ENCODE peak calls at places on chromosomes 16 and 17, in nine cellular contexts. T is left lung; R is effector memory CD4-positive, alpha-beta T cell; B is GM12878; E is OCI-LY7; I is GM23248; C is lung; P is Peyer's patch; N is PC-3. J is an unnamed sample.

GRCh38 chr16:63426275-63426870 is 1390.1 kb upstream of the CDH8 start:
- DNase-seq in T (no peak), R (no peak), B (no peak), E (no peak), I (no peak), C (no peak), P (no peak), N (no peak), J (no peak)

GRCh38 chr16:68668266-68668665 is 23.2 kb downstream of the CDH3 start:
- DNase-seq in T (no peak), R (no peak), B (peak; percentile 24), E (no peak), I (peak; percentile 88), C (no peak), P (no peak), N (peak; percentile 92), J (no peak)

GRCh38 chr17:4594406-4595349 is 10.3 kb downstream of the SMTNL2 start:
- DNase-seq in T (no peak), R (no peak), B (no peak), E (peak; percentile 41), I (no peak), C (no peak), P (peak; percentile 65), N (no peak), J (no peak)

GRCh38 chr17:6574689-6575595 is 18.6 kb upstream of the PITPNM3 start:
- DNase-seq in T (peak; percentile 73), R (no peak), B (peak; percentile 40), E (no peak), I (peak; percentile 89), C (peak; percentile 52), P (no peak), N (no peak), J (no peak)

GRCh38 chr17:49932131-49932723 is 36.8 kb upstream of the DLX4 start:
- DNase-seq in T (no peak), R (no peak), B (no peak), E (no peak), I (no peak), C (no peak), P (no peak), N (no peak), J (no peak)

GRCh38 chr17:7279453-7279852 is 2.1 kb upstream of the SLC2A4 start:
- DNase-seq in T (no peak), R (no peak), B (no peak), E (no peak), I (no peak), C (no peak), P (no peak), N (no peak), J (no peak)

GRCh38 chr16:54932737-54933254 is 2.1 kb downstream of the IRX5 start:
- DNase-seq in T (no peak), R (no peak), B (no peak), E (no peak), I (peak; percentile 59), C (no peak), P (no peak), N (no peak), J (no peak)

GRCh38 chr17:4840893-4841242 is 7.7 kb downstream of the MINK1 start:
- DNase-seq in T (no peak), R (no peak), B (no peak), E (no peak), I (no peak), C (no peak), P (no peak), N (peak; percentile 34), J (no peak)

GRCh38 chr17:36703860-36704266 is 102.5 kb downstream of the MRM1 start:
- DNase-seq in T (peak; percentile 44), R (no peak), B (no peak), E (peak; percentile 5), I (peak; percentile 46), C (no peak), P (peak; percentile 63), N (peak; percentile 15), J (no peak)

GRCh38 chr17:61817452-61817851 is 45.9 kb downstream of the BRIP1 start:
- DNase-seq in T (no peak), R (no peak), B (no peak), E (no peak), I (no peak), C (no peak), P (no peak), N (no peak), J (no peak)
- H3K36me3 ChIP-seq in T (no peaks in the 10 kb centered on the region), R (no peaks in the 10 kb centered on the region), B (peaks cover 2% of the 10 kb centered on the region), E (peaks cover 100% of the 10 kb centered on the region), I (no peaks in the 10 kb centered on the region), C (no peaks in the 10 kb centered on the region), P (no peaks in the 10 kb centered on the region), N (peaks cover 16% of the 10 kb centered on the region), J (no peaks in the 10 kb centered on the region)

GRCh38 chr17:82227629-82228277 is 1.1 kb upstream of the SLC16A3 start:
- DNase-seq in T (no peak), R (no peak), B (no peak), E (no peak), I (no peak), C (no peak), P (no peak), N (no peak), J (no peak)

GRCh38 chr17:82225368-82226029 is 3.3 kb upstream of the SLC16A3 start:
- DNase-seq in T (no peak), R (no peak), B (no peak), E (no peak), I (no peak), C (no peak), P (no peak), N (no peak), J (peak; percentile 63)

GRCh38 chr17:82226170-82226808 is 2.6 kb upstream of the SLC16A3 start:
- DNase-seq in T (peak; percentile 32), R (no peak), B (no peak), E (no peak), I (no peak), C (no peak), P (no peak), N (no peak), J (peak; percentile 64)

GRCh38 chr17:82228278-82228841 is 482 bp upstream of the SLC16A3 start:
- DNase-seq in T (peak; percentile 83), R (peak; percentile 49), B (no peak), E (peak; percentile 83), I (no peak), C (no peak), P (peak; percentile 80), N (no peak), J (peak; percentile 79)

DNA sequence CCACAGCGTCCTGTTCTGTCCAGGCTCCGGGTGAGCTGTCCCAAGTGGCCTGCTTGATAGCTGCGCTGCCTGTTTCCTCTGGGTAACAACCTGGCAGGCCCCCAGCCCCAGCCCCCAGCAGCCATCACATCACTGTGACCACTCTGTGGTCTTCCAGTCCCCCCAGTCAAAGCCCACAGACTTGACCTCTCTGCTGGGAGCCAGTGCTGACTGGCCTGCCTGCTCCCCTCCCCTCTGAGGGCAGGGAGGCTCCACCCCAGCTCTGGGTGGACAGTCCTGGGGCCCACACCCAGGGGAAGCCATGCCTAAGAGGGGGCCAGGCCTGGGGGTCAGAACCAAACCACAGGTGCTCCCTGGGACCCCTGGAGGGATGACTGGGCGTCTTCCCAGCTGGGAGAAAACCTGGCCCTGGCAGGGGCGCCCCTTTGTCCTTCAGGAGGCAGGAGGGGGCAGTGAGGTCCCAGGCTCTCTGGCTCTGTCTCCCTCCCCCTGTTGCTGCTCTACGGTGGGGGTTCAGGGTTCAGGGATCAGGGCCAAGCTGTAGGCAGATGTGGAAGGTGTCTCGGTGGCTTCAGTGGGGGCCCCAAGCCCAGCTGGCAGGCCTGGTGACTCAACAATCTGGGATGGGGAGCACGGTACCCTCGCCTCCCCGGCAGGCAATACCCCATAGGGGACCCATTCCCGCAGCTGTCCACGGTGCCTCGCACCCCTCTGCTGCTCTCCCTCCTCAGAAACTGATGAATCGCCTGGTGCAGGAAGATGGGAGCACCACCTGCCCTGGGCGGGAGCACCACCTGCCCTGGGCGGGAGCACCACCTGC is 1.8 kb upstream of the SLC16A3 start:
- DNase-seq in T (peak; percentile 36), R (no peak), B (no peak), E (no peak), I (no peak), C (no peak), P (no peak), N (no peak), J (no peak)
- H3K27ac ChIP-seq in T (no peak overlapping the region), R (no peak overlapping the region), B (no peak overlapping the region), E (no peak overlapping the region), I (no peak overlapping the region), C (no peak overlapping the region), P (no peak overlapping the region), N (no peak overlapping the region), J (no peak overlapping the region)

DNA sequence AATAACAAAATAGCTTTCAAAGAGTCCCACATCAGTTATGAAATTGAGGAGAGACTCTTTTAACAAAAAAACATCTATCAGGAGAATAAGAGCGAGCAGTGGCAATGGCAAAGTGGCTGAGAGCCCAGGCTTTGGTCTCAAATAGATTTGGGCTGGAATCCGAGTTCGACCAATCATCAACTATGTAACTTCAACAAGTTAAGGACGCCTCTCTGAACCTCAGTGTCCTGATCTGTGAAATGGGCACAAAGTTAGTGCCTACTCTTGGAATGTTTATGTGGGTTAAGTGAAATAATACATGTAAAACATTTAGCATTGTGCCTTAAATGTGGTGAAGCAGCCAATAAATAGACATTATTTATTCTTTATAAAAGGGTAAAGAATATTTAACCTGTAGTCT is 45.4 kb downstream of the CFDP1 start:
- DNase-seq in T (no peak), R (no peak), B (no peak), E (no peak), I (no peak), C (no peak), P (no peak), N (no peak), J (no peak)
- H3K36me3 ChIP-seq in T (peaks cover 42% of the 10 kb centered on the region), R (peaks cover 9% of the 10 kb centered on the region), B (peaks cover 2% of the 10 kb centered on the region), E (peaks cover 29% of the 10 kb centered on the region), I (peaks cover 6% of the 10 kb centered on the region), C (peaks cover 13% of the 10 kb centered on the region), P (no peaks in the 10 kb centered on the region), N (no peaks in the 10 kb centered on the region), J (peaks cover 15% of the 10 kb centered on the region)

GRCh38 chr17:41912925-41913324 is 5.8 kb downstream of the ACLY start:
- DNase-seq in T (no peak), R (no peak), B (no peak), E (no peak), I (no peak), C (no peak), P (no peak), N (no peak), J (no peak)

GRCh38 chr17:41915566-41915965 is 3.2 kb downstream of the ACLY start:
- DNase-seq in T (no peak), R (no peak), B (no peak), E (no peak), I (no peak), C (no peak), P (no peak), N (no peak), J (no peak)

GRCh38 chr17:41915020-41915419 is 3.7 kb downstream of the ACLY start:
- DNase-seq in T (no peak), R (no peak), B (no peak), E (no peak), I (no peak), C (no peak), P (no peak), N (no peak), J (no peak)

GRCh38 chr17:41914358-41914766 is 4.4 kb downstream of the ACLY start:
- DNase-seq in T (no peak), R (no peak), B (no peak), E (no peak), I (no peak), C (no peak), P (peak; percentile 61), N (no peak), J (no peak)

DNA sequence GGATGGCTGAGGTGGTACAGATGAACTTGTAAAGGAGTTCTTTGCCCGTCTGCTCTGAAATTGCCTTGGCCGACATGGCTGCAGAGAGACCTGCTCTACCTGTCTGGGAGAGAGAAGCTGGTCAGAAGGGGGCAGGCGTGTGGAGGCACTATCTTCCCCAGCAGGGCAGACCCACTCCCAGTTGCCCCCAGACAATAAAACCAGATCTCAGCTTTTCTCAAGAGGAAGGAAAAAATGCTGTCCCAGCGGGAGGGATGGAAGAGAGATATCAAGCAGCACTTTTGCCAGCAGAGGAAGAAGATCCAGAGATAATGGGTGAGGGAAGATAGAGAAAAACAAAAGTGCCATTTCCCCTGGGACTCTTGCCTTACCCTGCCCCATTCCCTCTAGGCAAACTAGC is 5.0 kb downstream of the ACLY start:
- DNase-seq in T (no peak), R (no peak), B (no peak), E (no peak), I (no peak), C (no peak), P (no peak), N (no peak), J (no peak)
- H3K27ac ChIP-seq in T (no peak overlapping the region), R (no peak overlapping the region), B (no peak overlapping the region), E (no peak overlapping the region), I (no peak overlapping the region), C (no peak overlapping the region), P (no peak overlapping the region), N (no peak overlapping the region), J (no peak overlapping the region)